ENCODE peak calls at places on chromosomes 16 and 17, in six cellular contexts. One of them, this sample, is unnamed.

GRCh38 chr16:1500465-1501150 is 7.4 kb downstream of the TELO2 start:
- DNase-seq in stimulated activated naive CD4-positive, alpha-beta T cell: no peak
- DNase-seq in AG04449: no peak
- DNase-seq in colonic mucosa: no peak
- DNase-seq in RCC 7860: no peak
- DNase-seq in stimulated activated naive B cell treated with anti-CD40 and anti-IgM and Interleukin-4, amounts not matched to agents 10 μg/mL and 1 μg/mL and 100 μg/mL, for 72 hours: no peak
- DNase-seq in this sample: no peak

GRCh38 chr16:69916445-69916844 is 34.7 kb upstream of the CLEC18A start:
- DNase-seq in stimulated activated naive CD4-positive, alpha-beta T cell: no peak
- DNase-seq in AG04449: no peak
- DNase-seq in colonic mucosa: no peak
- DNase-seq in RCC 7860: no peak
- DNase-seq in stimulated activated naive B cell treated with anti-CD40 and anti-IgM and Interleukin-4, amounts not matched to agents 10 μg/mL and 1 μg/mL and 100 μg/mL, for 72 hours: no peak
- DNase-seq in this sample: no peak

GRCh38 chr16:1296688-1297412 is 12.6 kb upstream of the UBE2I start:
- DNase-seq in stimulated activated naive CD4-positive, alpha-beta T cell: no peak
- DNase-seq in AG04449: no peak
- DNase-seq in colonic mucosa: peak
- DNase-seq in RCC 7860: peak
- DNase-seq in stimulated activated naive B cell treated with anti-CD40 and anti-IgM and Interleukin-4, amounts not matched to agents 10 μg/mL and 1 μg/mL and 100 μg/mL, for 72 hours: no peak
- DNase-seq in this sample: peak

GRCh38 chr17:63282455-63282854 is 163.7 kb downstream of the CYB561 start:
- DNase-seq in stimulated activated naive CD4-positive, alpha-beta T cell: no peak
- DNase-seq in AG04449: no peak
- DNase-seq in colonic mucosa: no peak
- DNase-seq in RCC 7860: no peak
- DNase-seq in stimulated activated naive B cell treated with anti-CD40 and anti-IgM and Interleukin-4, amounts not matched to agents 10 μg/mL and 1 μg/mL and 100 μg/mL, for 72 hours: no peak
- DNase-seq in this sample: no peak

GRCh38 chr16:50671644-50672260 is 9.4 kb downstream of the SNX20 start:
- DNase-seq in stimulated activated naive CD4-positive, alpha-beta T cell: peak
- DNase-seq in AG04449: no peak
- DNase-seq in colonic mucosa: peak
- DNase-seq in RCC 7860: peak
- DNase-seq in stimulated activated naive B cell treated with anti-CD40 and anti-IgM and Interleukin-4, amounts not matched to agents 10 μg/mL and 1 μg/mL and 100 μg/mL, for 72 hours: no peak
- DNase-seq in this sample: no peak

GRCh38 chr17:36686123-36686669 is 84.8 kb downstream of the MRM1 start:
- DNase-seq in stimulated activated naive CD4-positive, alpha-beta T cell: no peak
- DNase-seq in AG04449: no peak
- DNase-seq in colonic mucosa: no peak
- DNase-seq in RCC 7860: no peak
- DNase-seq in stimulated activated naive B cell treated with anti-CD40 and anti-IgM and Interleukin-4, amounts not matched to agents 10 μg/mL and 1 μg/mL and 100 μg/mL, for 72 hours: no peak
- DNase-seq in this sample: no peak

GRCh38 chr16:67542464-67542863 is 13.8 kb downstream of the RIPOR1 start:
- DNase-seq in stimulated activated naive CD4-positive, alpha-beta T cell: peak
- DNase-seq in AG04449: no peak
- DNase-seq in colonic mucosa: peak
- DNase-seq in RCC 7860: peak
- DNase-seq in stimulated activated naive B cell treated with anti-CD40 and anti-IgM and Interleukin-4, amounts not matched to agents 10 μg/mL and 1 μg/mL and 100 μg/mL, for 72 hours: peak
- DNase-seq in this sample: no peak

GRCh38 chr16:30748634-30749445 is 615 bp downstream of the PHKG2 start:
- DNase-seq in stimulated activated naive CD4-positive, alpha-beta T cell: no peak
- DNase-seq in AG04449: no peak
- DNase-seq in colonic mucosa: peak
- DNase-seq in RCC 7860: no peak
- DNase-seq in stimulated activated naive B cell treated with anti-CD40 and anti-IgM and Interleukin-4, amounts not matched to agents 10 μg/mL and 1 μg/mL and 100 μg/mL, for 72 hours: peak
- DNase-seq in this sample: no peak

GRCh38 chr16:70483426-70483825 is 29.0 kb downstream of the FCSK start:
- DNase-seq in stimulated activated naive CD4-positive, alpha-beta T cell: no peak
- DNase-seq in AG04449: no peak
- DNase-seq in colonic mucosa: no peak
- DNase-seq in RCC 7860: no peak
- DNase-seq in stimulated activated naive B cell treated with anti-CD40 and anti-IgM and Interleukin-4, amounts not matched to agents 10 μg/mL and 1 μg/mL and 100 μg/mL, for 72 hours: no peak
- DNase-seq in this sample: no peak

GRCh38 chr16:3645108-3645503 is 9.4 kb upstream of the DNASE1 start:
- DNase-seq in stimulated activated naive CD4-positive, alpha-beta T cell: no peak
- DNase-seq in AG04449: no peak
- DNase-seq in colonic mucosa: no peak
- DNase-seq in RCC 7860: no peak
- DNase-seq in stimulated activated naive B cell treated with anti-CD40 and anti-IgM and Interleukin-4, amounts not matched to agents 10 μg/mL and 1 μg/mL and 100 μg/mL, for 72 hours: no peak
- DNase-seq in this sample: no peak

GRCh38 chr16:48444574-48444973 is 59.4 kb upstream of the SIAH1 start:
- DNase-seq in stimulated activated naive CD4-positive, alpha-beta T cell: no peak
- DNase-seq in AG04449: no peak
- DNase-seq in colonic mucosa: no peak
- DNase-seq in RCC 7860: peak
- DNase-seq in stimulated activated naive B cell treated with anti-CD40 and anti-IgM and Interleukin-4, amounts not matched to agents 10 μg/mL and 1 μg/mL and 100 μg/mL, for 72 hours: no peak
- DNase-seq in this sample: no peak

GRCh38 chr17:74807376-74807775 is 31.2 kb upstream of the NAT9 start:
- DNase-seq in stimulated activated naive CD4-positive, alpha-beta T cell: no peak
- DNase-seq in AG04449: no peak
- DNase-seq in colonic mucosa: no peak
- DNase-seq in RCC 7860: no peak
- DNase-seq in stimulated activated naive B cell treated with anti-CD40 and anti-IgM and Interleukin-4, amounts not matched to agents 10 μg/mL and 1 μg/mL and 100 μg/mL, for 72 hours: no peak
- DNase-seq in this sample: no peak

GRCh38 chr17:1239210-1239609 is 31.0 kb upstream of the BHLHA9 start:
- DNase-seq in stimulated activated naive CD4-positive, alpha-beta T cell: no peak
- DNase-seq in AG04449: no peak
- DNase-seq in colonic mucosa: no peak
- DNase-seq in RCC 7860: no peak
- DNase-seq in stimulated activated naive B cell treated with anti-CD40 and anti-IgM and Interleukin-4, amounts not matched to agents 10 μg/mL and 1 μg/mL and 100 μg/mL, for 72 hours: no peak
- DNase-seq in this sample: no peak

GRCh38 chr16:53945996-53946395 is 242.0 kb downstream of the FTO start:
- DNase-seq in stimulated activated naive CD4-positive, alpha-beta T cell: no peak
- DNase-seq in AG04449: no peak
- DNase-seq in colonic mucosa: no peak
- DNase-seq in RCC 7860: no peak
- DNase-seq in stimulated activated naive B cell treated with anti-CD40 and anti-IgM and Interleukin-4, amounts not matched to agents 10 μg/mL and 1 μg/mL and 100 μg/mL, for 72 hours: no peak
- DNase-seq in this sample: peak

GRCh38 chr17:41917957-41918391 is 777 bp downstream of the ACLY start:
- DNase-seq in stimulated activated naive CD4-positive, alpha-beta T cell: peak
- DNase-seq in AG04449: no peak
- DNase-seq in colonic mucosa: peak
- DNase-seq in RCC 7860: peak
- DNase-seq in stimulated activated naive B cell treated with anti-CD40 and anti-IgM and Interleukin-4, amounts not matched to agents 10 μg/mL and 1 μg/mL and 100 μg/mL, for 72 hours: no peak
- DNase-seq in this sample: no peak

GRCh38 chr16:20084624-20085226 is 11.0 kb upstream of the GPR139 start:
- DNase-seq in stimulated activated naive CD4-positive, alpha-beta T cell: no peak
- DNase-seq in AG04449: no peak
- DNase-seq in colonic mucosa: no peak
- DNase-seq in RCC 7860: no peak
- DNase-seq in stimulated activated naive B cell treated with anti-CD40 and anti-IgM and Interleukin-4, amounts not matched to agents 10 μg/mL and 1 μg/mL and 100 μg/mL, for 72 hours: no peak
- DNase-seq in this sample: no peak

GRCh38 chr16:57127037-57127763 is 34.8 kb downstream of the CPNE2 start:
- DNase-seq in stimulated activated naive CD4-positive, alpha-beta T cell: no peak
- DNase-seq in AG04449: no peak
- DNase-seq in colonic mucosa: no peak
- DNase-seq in RCC 7860: no peak
- DNase-seq in stimulated activated naive B cell treated with anti-CD40 and anti-IgM and Interleukin-4, amounts not matched to agents 10 μg/mL and 1 μg/mL and 100 μg/mL, for 72 hours: no peak
- DNase-seq in this sample: no peak

GRCh38 chr17:70205386-70205785 is 36.1 kb downstream of the KCNJ2 start:
- DNase-seq in stimulated activated naive CD4-positive, alpha-beta T cell: no peak
- DNase-seq in AG04449: no peak
- DNase-seq in colonic mucosa: no peak
- DNase-seq in RCC 7860: no peak
- DNase-seq in stimulated activated naive B cell treated with anti-CD40 and anti-IgM and Interleukin-4, amounts not matched to agents 10 μg/mL and 1 μg/mL and 100 μg/mL, for 72 hours: no peak
- DNase-seq in this sample: no peak

GRCh38 chr17:8192070-8192815 is 2.3 kb upstream of the BORCS6 start:
- DNase-seq in stimulated activated naive CD4-positive, alpha-beta T cell: peak
- DNase-seq in AG04449: no peak
- DNase-seq in colonic mucosa: peak
- DNase-seq in RCC 7860: peak
- DNase-seq in stimulated activated naive B cell treated with anti-CD40 and anti-IgM and Interleukin-4, amounts not matched to agents 10 μg/mL and 1 μg/mL and 100 μg/mL, for 72 hours: peak
- DNase-seq in this sample: no peak

GRCh38 chr17:69342896-69343644 is 16.1 kb upstream of the ABCA5 start:
- DNase-seq in stimulated activated naive CD4-positive, alpha-beta T cell: no peak
- DNase-seq in AG04449: no peak
- DNase-seq in colonic mucosa: no peak
- DNase-seq in RCC 7860: no peak
- DNase-seq in stimulated activated naive B cell treated with anti-CD40 and anti-IgM and Interleukin-4, amounts not matched to agents 10 μg/mL and 1 μg/mL and 100 μg/mL, for 72 hours: no peak
- DNase-seq in this sample: no peak

GRCh38 chr16:52546291-52546941 is 527 bp downstream of the TOX3 start:
- DNase-seq in stimulated activated naive CD4-positive, alpha-beta T cell: no peak
- DNase-seq in AG04449: no peak
- DNase-seq in colonic mucosa: peak
- DNase-seq in RCC 7860: no peak
- DNase-seq in stimulated activated naive B cell treated with anti-CD40 and anti-IgM and Interleukin-4, amounts not matched to agents 10 μg/mL and 1 μg/mL and 100 μg/mL, for 72 hours: no peak
- DNase-seq in this sample: no peak

GRCh38 chr16:88886915-88887521 is 20.6 kb upstream of the PABPN1L start:
- DNase-seq in stimulated activated naive CD4-positive, alpha-beta T cell: no peak
- DNase-seq in AG04449: no peak
- DNase-seq in colonic mucosa: peak
- DNase-seq in RCC 7860: no peak
- DNase-seq in stimulated activated naive B cell treated with anti-CD40 and anti-IgM and Interleukin-4, amounts not matched to agents 10 μg/mL and 1 μg/mL and 100 μg/mL, for 72 hours: no peak
- DNase-seq in this sample: no peak

GRCh38 chr16:19710191-19710908 is 7.7 kb downstream of the KNOP1 start:
- DNase-seq in stimulated activated naive CD4-positive, alpha-beta T cell: no peak
- DNase-seq in AG04449: no peak
- DNase-seq in colonic mucosa: no peak
- DNase-seq in RCC 7860: no peak
- DNase-seq in stimulated activated naive B cell treated with anti-CD40 and anti-IgM and Interleukin-4, amounts not matched to agents 10 μg/mL and 1 μg/mL and 100 μg/mL, for 72 hours: no peak
- DNase-seq in this sample: no peak

GRCh38 chr17:76204277-76204676 is 36.0 kb downstream of the RNF157 start:
- DNase-seq in stimulated activated naive CD4-positive, alpha-beta T cell: no peak
- DNase-seq in AG04449: peak
- DNase-seq in colonic mucosa: no peak
- DNase-seq in RCC 7860: peak
- DNase-seq in stimulated activated naive B cell treated with anti-CD40 and anti-IgM and Interleukin-4, amounts not matched to agents 10 μg/mL and 1 μg/mL and 100 μg/mL, for 72 hours: no peak
- DNase-seq in this sample: no peak

GRCh38 chr17:44464037-44464436 is 39.2 kb downstream of the GPATCH8 start:
- DNase-seq in stimulated activated naive CD4-positive, alpha-beta T cell: no peak
- DNase-seq in AG04449: no peak
- DNase-seq in colonic mucosa: no peak
- DNase-seq in RCC 7860: no peak
- DNase-seq in stimulated activated naive B cell treated with anti-CD40 and anti-IgM and Interleukin-4, amounts not matched to agents 10 μg/mL and 1 μg/mL and 100 μg/mL, for 72 hours: no peak
- DNase-seq in this sample: no peak

GRCh38 chr17:21072623-21073278 is 29.9 kb upstream of the USP22 start:
- DNase-seq in stimulated activated naive CD4-positive, alpha-beta T cell: no peak
- DNase-seq in AG04449: no peak
- DNase-seq in colonic mucosa: no peak
- DNase-seq in RCC 7860: no peak
- DNase-seq in stimulated activated naive B cell treated with anti-CD40 and anti-IgM and Interleukin-4, amounts not matched to agents 10 μg/mL and 1 μg/mL and 100 μg/mL, for 72 hours: no peak
- DNase-seq in this sample: no peak

GRCh38 chr16:46482895-46483294 is 138.3 kb downstream of the SHCBP1 start:
- DNase-seq in stimulated activated naive CD4-positive, alpha-beta T cell: no peak
- DNase-seq in AG04449: no peak
- DNase-seq in colonic mucosa: no peak
- DNase-seq in RCC 7860: no peak
- DNase-seq in stimulated activated naive B cell treated with anti-CD40 and anti-IgM and Interleukin-4, amounts not matched to agents 10 μg/mL and 1 μg/mL and 100 μg/mL, for 72 hours: no peak
- DNase-seq in this sample: no peak

GRCh38 chr17:40960144-40960543 is 6.6 kb downstream of the KRT39 start:
- DNase-seq in stimulated activated naive CD4-positive, alpha-beta T cell: no peak
- DNase-seq in AG04449: no peak
- DNase-seq in colonic mucosa: no peak
- DNase-seq in RCC 7860: no peak
- DNase-seq in stimulated activated naive B cell treated with anti-CD40 and anti-IgM and Interleukin-4, amounts not matched to agents 10 μg/mL and 1 μg/mL and 100 μg/mL, for 72 hours: no peak
- DNase-seq in this sample: no peak